ENCODE peak calls at places on chromosomes 7 and 10, in eight cellular contexts. G is progenitor cell of endocrine pancreas; X is neural crest cell; R is right atrium auricular region; N is CD4-positive, alpha-beta T cell; O is Panc1; S is ovary; V is B cell. F is an unnamed sample.

GRCh38 chr10:113844091-113844490 is 9.8 kb downstream of the DCLRE1A start:
- DNase-seq in G (no peak), X (no peak), R (no peak), N (no peak), O (no peak), S (no peak), V (no peak), F (no peak)

GRCh38 chr10:1178506-1178905 is 122.3 kb downstream of the WDR37 start:
- DNase-seq in G (no peak), X (no peak), R (no peak), N (no peak), O (no peak), S (no peak), V (no peak), F (no peak)

GRCh38 chr10:110455440-110455839 is 42.3 kb upstream of the DUSP5 start:
- DNase-seq in G (no peak), X (no peak), R (no peak), N (no peak), O (no peak), S (no peak), V (no peak), F (no peak)

GRCh38 chr7:81256991-81257390 is 338.1 kb upstream of the SEMA3C start:
- DNase-seq in G (no peak), X (peak; percentile 14), R (no peak), N (no peak), O (no peak), S (no peak), V (no peak), F (no peak)

GRCh38 chr10:30378607-30379006 is 29.5 kb upstream of the MTPAP start:
- DNase-seq in G (no peak), X (no peak), R (no peak), N (no peak), O (no peak), S (no peak), V (no peak), F (no peak)

GRCh38 chr10:88477343-88478085 is 105.6 kb downstream of the RNLS start:
- DNase-seq in G (no peak), X (no peak), R (no peak), N (no peak), O (no peak), S (no peak), V (no peak), F (no peak)

GRCh38 chr10:125343118-125343752 is 182.9 kb upstream of the CTBP2 start:
- DNase-seq in G (no peak), X (peak; percentile 13), R (no peak), N (no peak), O (peak; percentile 10), S (no peak), V (no peak), F (no peak)

GRCh38 chr7:76071316-76072242 is 23.7 kb downstream of the MDH2 start:
- DNase-seq in G (no peak), X (no peak), R (no peak), N (no peak), O (no peak), S (peak; percentile 71), V (no peak), F (no peak)

GRCh38 chr7:141731476-141732149 is 6.5 kb upstream of the SSBP1 start:
- DNase-seq in G (no peak), X (no peak), R (no peak), N (no peak), O (no peak), S (no peak), V (no peak), F (no peak)

GRCh38 chr10:80996615-80997193 is 459.0 kb downstream of the SH2D4B start:
- DNase-seq in G (no peak), X (no peak), R (no peak), N (no peak), O (no peak), S (no peak), V (no peak), F (no peak)

GRCh38 chr10:17851611-17852010 is 42.5 kb downstream of the MRC1 start:
- DNase-seq in G (no peak), X (no peak), R (no peak), N (no peak), O (no peak), S (no peak), V (no peak), F (no peak)

GRCh38 chr10:118662228-118663035 is 67.0 kb upstream of the PRLHR start:
- DNase-seq in G (no peak), X (no peak), R (no peak), N (no peak), O (no peak), S (no peak), V (no peak), F (no peak)

GRCh38 chr10:44899450-44900080 is 11.6 kb upstream of the TMEM72 start:
- DNase-seq in G (no peak), X (no peak), R (no peak), N (no peak), O (no peak), S (no peak), V (no peak), F (no peak)

GRCh38 chr7:85186083-85186520 is 754 bp downstream of the SEMA3D start:
- DNase-seq in G (peak; percentile 27), X (peak; percentile 43), R (peak; percentile 59), N (no peak), O (no peak), S (no peak), V (peak; percentile 39), F (peak; percentile 4)

GRCh38 chr10:124447741-124448466 is 1.9 kb downstream of the NKX1-2 start:
- DNase-seq in G (peak; percentile 28), X (no peak), R (no peak), N (no peak), O (no peak), S (no peak), V (peak; percentile 46), F (no peak)

GRCh38 chr7:50552921-50553320 is 12.3 kb downstream of the DDC start:
- DNase-seq in G (peak; percentile 70), X (peak; percentile 49), R (no peak), N (no peak), O (no peak), S (peak; percentile 36), V (no peak), F (no peak)

DNA sequence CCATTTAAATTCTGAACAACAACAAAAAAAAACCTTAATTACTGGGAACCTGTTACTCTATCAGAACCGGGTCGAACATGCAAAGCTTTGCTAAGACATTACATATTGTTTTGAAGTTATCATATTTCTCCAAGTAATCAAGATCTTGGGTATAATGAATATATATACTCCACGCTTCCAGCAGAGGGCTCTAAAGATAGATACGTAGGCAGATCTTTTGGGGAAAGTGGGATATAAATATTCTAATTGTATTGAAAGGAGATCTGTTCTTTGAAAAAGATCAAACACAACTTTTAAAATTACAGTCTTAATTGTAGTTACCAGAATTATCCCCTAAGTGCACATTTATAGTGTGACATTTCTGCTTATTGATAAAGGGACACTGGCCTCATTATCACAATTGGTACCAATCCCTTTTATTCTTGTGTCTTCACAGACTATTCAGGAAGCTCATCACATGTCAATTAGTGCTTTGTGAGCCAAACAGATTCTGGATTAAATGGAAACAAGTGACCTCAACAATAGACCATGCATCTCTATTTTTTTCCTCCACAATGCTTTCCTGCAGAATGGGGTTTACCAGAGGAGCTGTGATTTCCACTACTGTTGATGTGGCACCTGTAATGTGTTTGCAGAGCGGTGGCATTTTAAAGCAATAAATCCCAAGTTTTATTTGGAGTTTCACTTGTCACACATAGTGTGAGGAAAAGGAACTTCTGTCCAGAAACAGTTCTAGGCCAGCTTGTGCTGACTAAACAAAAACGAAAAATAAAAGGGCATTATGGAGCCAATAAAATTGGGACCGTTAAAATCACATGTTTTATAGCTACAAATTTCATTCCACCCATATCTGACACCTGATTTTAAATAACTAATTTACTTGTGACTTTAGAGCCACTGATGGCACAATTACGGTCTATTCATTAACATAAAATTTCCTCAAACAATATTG is 122.4 kb downstream of the CTTNBP2 start:
- DNase-seq in G (no peak), X (no peak), R (no peak), N (no peak), O (no peak), S (no peak), V (no peak), F (peak; percentile 20)
- TF ChIP-seq CTCF in G (peak; percentile 60), X (peak; percentile 73), R (peak; percentile 65), N (no peak), O (peak; percentile 65), S (no peak), V (peak; percentile 32), F (peak; percentile 51)

DNA sequence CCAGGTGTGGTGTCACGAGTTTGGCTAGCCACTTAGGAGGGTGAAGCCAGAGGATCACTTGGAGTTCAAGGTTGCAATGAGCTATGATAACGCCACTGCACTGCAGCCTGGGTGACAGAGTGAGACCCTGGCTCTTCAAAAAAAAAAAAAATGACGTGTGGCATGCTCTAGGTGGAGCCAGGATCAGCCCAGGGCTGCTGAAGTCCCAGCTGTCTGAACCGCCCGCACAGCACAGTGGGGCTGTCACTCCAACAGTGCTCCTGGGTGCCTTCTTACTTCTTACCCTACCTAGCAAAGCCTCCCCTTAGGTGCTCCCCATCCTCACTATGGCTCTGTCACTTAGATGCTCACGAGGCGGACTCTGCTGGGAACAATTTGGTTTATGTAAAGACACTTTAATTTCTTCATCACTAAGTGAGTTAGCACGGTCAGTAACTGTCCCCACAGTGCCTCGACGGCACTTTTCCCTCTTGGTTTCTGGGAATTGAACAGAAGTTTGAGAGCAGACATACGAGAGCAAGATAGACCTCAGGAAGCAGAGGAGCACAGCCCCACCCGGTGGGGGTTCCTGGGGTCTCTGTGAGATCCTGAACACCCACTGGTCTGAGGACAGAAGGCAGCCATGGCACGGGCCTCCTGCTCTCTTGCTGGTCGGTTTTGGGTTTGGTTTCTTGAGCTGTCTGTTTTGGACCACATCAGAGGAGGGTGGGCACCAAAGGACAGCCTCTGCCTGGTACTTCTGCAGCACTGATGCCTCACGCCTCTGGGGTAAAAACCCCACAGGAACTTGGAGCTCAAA is 66.2 kb upstream of the BTBD16 start:
- DNase-seq in G (no peak), X (no peak), R (no peak), N (no peak), O (no peak), S (no peak), V (no peak), F (no peak)
- TF ChIP-seq CTCF in G (no peak), X (no peak), R (no peak), N (no peak), O (no peak), S (no peak), V (no peak), F (no peak)

GRCh38 chr7:1558181-1558811 is 2.3 kb upstream of the TMEM184A start:
- DNase-seq in G (no peak), X (no peak), R (no peak), N (no peak), O (no peak), S (peak; percentile 21), V (peak; percentile 21), F (no peak)
- TF ChIP-seq CTCF in G (peak; percentile 28), X (no peak), R (peak; percentile 72), N (no peak), O (peak; percentile 89), S (no peak), V (no peak), F (no peak)

DNA sequence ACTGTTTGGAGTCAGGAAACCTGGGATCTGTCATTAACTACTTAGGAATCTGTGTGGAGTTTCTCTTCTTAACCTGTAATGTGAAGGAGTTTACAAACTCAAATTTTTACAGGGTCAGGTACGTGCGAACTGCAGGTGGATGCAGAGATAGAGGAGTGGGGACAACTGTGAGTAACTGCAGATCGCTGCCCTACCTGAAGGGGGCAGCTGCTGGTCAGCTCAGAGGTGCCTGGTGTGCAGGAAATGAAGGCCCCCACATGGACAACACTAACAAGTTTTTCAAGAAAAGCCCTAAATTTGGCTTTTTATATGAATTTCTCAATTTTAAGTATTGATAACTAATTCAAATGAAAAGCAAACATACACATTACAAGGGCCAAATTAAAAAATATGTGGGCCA is 380.0 kb downstream of the REEP3 start:
- DNase-seq in G (no peak), X (no peak), R (no peak), N (no peak), O (no peak), S (no peak), V (no peak), F (no peak)
- TF ChIP-seq CTCF in G (peak; percentile 25), X (peak; percentile 38), R (no peak), N (no peak), O (peak; percentile 61), S (no peak), V (no peak), F (peak; percentile 10)